ENCODE peak calls at places on chromosomes 11 and 22, in eight cellular contexts. P is fibroblast of lung, A is hepatocyte, N is HCT116, L is mammary epithelial cell, M is PC-9, E is astrocyte, O is endothelial cell of umbilical vein. Z is an unnamed sample.

GRCh38 chr22:31504282-31504681 is 7.9 kb downstream of the SFI1 start:
- DNase-seq in P (peak; percentile 62), E (peak; percentile 56), N (no peak), L (peak; percentile 6), A (no peak), M (no peak), O (no peak), Z (peak; percentile 71)

GRCh38 chr11:74449369-74449931 is 17.9 kb downstream of the KCNE3 start:
- DNase-seq in N (peak; percentile 57), O (peak; percentile 86), E (peak; percentile 58), M (peak; percentile 52), P (peak; percentile 66), L (peak; percentile 60), A (peak; percentile 88), Z (peak; percentile 92)

GRCh38 chr11:65366340-65366773 is 11.8 kb downstream of the TIGD3 start:
- DNase-seq in L (peak; percentile 65), E (peak; percentile 61), P (peak; percentile 74), A (peak; percentile 87), O (peak; percentile 78), M (peak; percentile 55), N (peak; percentile 67), Z (peak; percentile 90)

GRCh38 chr11:13366266-13367026 is 88.9 kb downstream of the BMAL1 start:
- DNase-seq in A (no peak), E (no peak), L (no peak), O (no peak), P (no peak), N (no peak), M (no peak), Z (no peak)

GRCh38 chr22:42769574-42770447 is 49.1 kb upstream of the A4GALT start:
- DNase-seq in E (peak; percentile 89), M (peak; percentile 43), A (peak; percentile 83), L (no peak), N (no peak), O (peak; percentile 62), P (peak; percentile 90), Z (peak; percentile 86)

GRCh38 chr22:48098243-48098935 is 1335.9 kb downstream of the TBC1D22A start:
- DNase-seq in A (no peak), N (no peak), M (no peak), O (no peak), L (no peak), P (no peak), E (no peak), Z (no peak)

GRCh38 chr11:66070604-66071325 is 693 bp downstream of the PACS1 start:
- DNase-seq in M (peak; percentile 37), P (peak; percentile 40), O (peak; percentile 52), A (peak; percentile 65), N (no peak), E (no peak), L (peak; percentile 54), Z (peak; percentile 84)

GRCh38 chr11:68263444-68264035 is 8.2 kb downstream of the C11orf24 start:
- DNase-seq in P (peak; percentile 24), L (no peak), O (no peak), M (no peak), A (no peak), N (no peak), E (no peak), Z (no peak)

GRCh38 chr11:44014968-44015623 is 32.7 kb upstream of the ACCSL start:
- DNase-seq in N (no peak), L (no peak), M (no peak), O (no peak), P (peak; percentile 49), E (peak; percentile 33), A (no peak), Z (peak; percentile 92)

GRCh38 chr22:31945478-31945815 is 1.1 kb downstream of the YWHAH start:
- DNase-seq in O (no peak), N (no peak), A (no peak), M (no peak), E (no peak), P (no peak), L (no peak), Z (no peak)

DNA sequence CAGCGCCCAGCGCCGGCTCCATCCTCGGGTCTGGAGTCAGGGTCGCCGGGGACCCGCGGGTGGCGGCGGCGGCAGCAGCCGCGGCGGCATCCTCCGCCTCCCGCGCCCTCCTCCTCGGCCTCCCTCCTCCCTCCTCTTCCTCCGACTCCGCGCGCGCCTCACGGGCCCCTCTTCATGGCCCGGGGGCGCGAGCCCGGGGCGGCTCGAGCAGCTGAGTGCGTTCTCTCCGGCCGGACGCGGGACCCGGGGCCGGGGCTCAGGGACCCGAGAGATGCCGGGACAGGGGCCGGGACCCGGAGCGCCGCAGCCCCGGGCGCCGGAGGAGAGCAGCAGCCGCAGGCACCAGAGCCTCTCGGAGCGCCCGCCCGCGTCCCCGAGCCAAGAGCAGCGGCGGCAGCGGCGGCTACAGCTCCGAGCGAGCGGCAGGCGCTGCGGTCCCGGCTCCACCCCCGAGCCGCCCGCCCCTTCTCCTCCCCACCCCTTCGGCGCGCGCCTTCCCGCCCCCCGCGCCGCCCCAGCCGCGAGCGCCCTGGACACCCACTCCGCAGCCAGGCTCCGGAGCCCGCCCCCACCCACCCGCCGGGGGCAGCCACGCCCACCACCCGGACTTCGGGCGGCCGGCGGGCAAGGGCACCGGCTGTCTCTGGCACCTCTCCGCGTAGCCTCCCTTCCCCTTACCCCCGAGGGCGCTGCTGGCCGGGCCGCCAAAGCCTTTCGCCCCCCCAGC is at the start of gene CHST1:
- DNase-seq in O (peak; percentile 51), P (peak; percentile 32), A (peak; percentile 62), E (peak; percentile 2), L (peak; percentile 11), M (peak; percentile 33), N (no peak), Z (peak; percentile 60)
- TF ChIP-seq EZH2 in O (no peak), P (peak; percentile 17), A (peak; percentile 57), E (no peak), L (no peak), M (no peak), N (no peak), Z (no peak)

GRCh38 chr22:36815558-36816337 is 1.1 kb downstream of the PVALB start:
- DNase-seq in L (no peak), N (no peak), E (no peak), O (no peak), M (no peak), A (no peak), P (no peak), Z (no peak)
- H3K4me2 ChIP-seq in L (no peak overlapping the region), N (no peak overlapping the region), E (no peak overlapping the region), O (no peak overlapping the region), M (no peak overlapping the region), A (peak overlapping the region; percentile 85), P (no peak overlapping the region), Z (no peak overlapping the region)

GRCh38 chr11:130159657-130160459 is at the start of gene ST14:
- DNase-seq in N (no peak), A (peak; percentile 86), M (peak; percentile 76), O (no peak), L (peak; percentile 82), P (no peak), E (no peak), Z (peak; percentile 20)

GRCh38 chr11:130159139-130159538 is 443 bp upstream of the ST14 start:
- DNase-seq in E (no peak), A (no peak), N (no peak), O (no peak), M (no peak), P (no peak), L (no peak), Z (no peak)

GRCh38 chr11:130161441-130161840 is 1.9 kb downstream of the ST14 start:
- DNase-seq in A (no peak), O (no peak), M (no peak), E (no peak), N (no peak), P (no peak), L (no peak), Z (no peak)

GRCh38 chr11:130162733-130163132 is 3.2 kb downstream of the ST14 start:
- DNase-seq in L (peak; percentile 84), M (no peak), A (peak; percentile 77), P (no peak), E (no peak), N (no peak), O (no peak), Z (peak; percentile 68)

DNA sequence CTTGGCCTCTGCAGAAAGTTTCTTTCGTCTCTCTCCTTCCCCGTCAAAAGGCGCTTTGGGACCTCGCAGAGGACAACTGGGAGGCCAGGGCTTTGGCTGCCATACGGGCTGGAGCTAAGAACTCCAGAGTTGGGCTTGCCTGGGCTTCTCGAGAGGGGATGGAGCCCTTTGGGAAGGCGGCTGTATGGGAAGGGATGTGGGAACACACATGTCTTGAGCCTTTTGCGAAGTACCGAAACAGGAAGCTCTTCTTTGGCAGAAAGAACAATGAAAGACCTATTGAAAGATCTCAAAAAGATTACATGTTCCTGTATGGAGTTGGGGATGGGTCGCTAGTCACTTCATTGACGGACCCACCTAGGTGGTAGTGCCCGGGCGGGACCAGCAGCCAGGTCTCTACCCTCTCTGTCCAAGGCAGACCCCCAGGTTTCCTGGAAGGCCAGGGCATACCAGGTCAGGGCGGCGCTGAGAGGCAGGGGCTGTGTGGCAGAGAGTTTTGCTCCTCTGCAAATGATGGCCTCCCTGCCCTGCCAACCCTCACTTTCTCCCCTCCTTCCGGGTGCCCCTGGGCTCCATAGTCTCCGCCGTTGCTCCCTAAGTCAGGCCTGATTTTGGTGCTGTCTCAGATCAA is 993 bp downstream of the ST14 start:
- DNase-seq in O (no peak), P (no peak), L (peak; percentile 27), A (no peak), E (no peak), N (no peak), M (no peak), Z (no peak)
- TF ChIP-seq EZH2 in O (no peak), P (peak; percentile 62), L (no peak), A (no peak), E (peak; percentile 91), N (no peak), M (no peak), Z (no peak)

GRCh38 chr11:847876-848275 is 5.2 kb downstream of the TSPAN4 start:
- DNase-seq in M (no peak), N (no peak), A (no peak), O (no peak), L (no peak), E (no peak), P (no peak), Z (no peak)

GRCh38 chr11:849951-850776 is 7.5 kb downstream of the TSPAN4 start:
- DNase-seq in O (no peak), E (no peak), A (peak; percentile 47), M (no peak), N (no peak), L (no peak), P (no peak), Z (no peak)

GRCh38 chr11:846496-847098 is 3.9 kb downstream of the TSPAN4 start:
- DNase-seq in E (no peak), O (no peak), A (no peak), M (no peak), L (peak; percentile 63), P (no peak), N (no peak), Z (peak; percentile 86)

GRCh38 chr11:848988-849824 is 6.6 kb downstream of the TSPAN4 start:
- DNase-seq in O (peak; percentile 28), A (peak; percentile 58), M (no peak), P (no peak), L (no peak), E (no peak), N (no peak), Z (no peak)

DNA sequence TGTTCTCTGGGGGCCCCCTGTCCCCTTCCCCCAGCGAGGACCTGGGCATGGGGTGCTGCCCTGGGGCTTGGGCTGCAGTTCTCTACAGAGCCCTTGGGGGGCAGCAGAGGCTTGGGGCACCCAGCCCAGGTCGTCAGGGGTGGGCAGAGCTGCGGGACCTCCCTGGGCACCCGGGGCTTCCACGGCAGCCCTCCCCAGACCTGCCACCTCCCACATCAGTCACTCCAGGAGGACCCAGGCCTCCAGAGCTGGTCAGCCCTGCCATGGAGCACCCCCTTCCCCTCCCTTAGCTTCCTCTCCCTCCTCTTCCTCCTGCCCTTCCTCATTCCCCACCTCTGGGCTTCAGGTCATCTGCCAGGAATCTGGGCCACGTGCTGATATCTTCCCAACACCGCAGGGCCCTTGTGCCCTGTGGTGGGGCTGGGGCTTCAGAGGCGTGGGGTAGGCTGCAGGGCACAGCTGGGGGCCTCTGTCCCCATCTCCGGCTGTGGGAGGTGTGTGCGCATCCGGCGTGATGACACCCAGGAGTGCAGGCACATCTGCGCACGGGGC is 5.8 kb downstream of the TSPAN4 start:
- DNase-seq in L (no peak), O (peak; percentile 32), P (no peak), N (no peak), E (no peak), A (peak; percentile 71), M (no peak), Z (peak; percentile 63)
- H3K4me2 ChIP-seq in L (no peak overlapping the region), O (no peak overlapping the region), P (no peak overlapping the region), N (no peak overlapping the region), E (peak overlapping the region; percentile 85), A (peak overlapping the region; percentile 96), M (no peak overlapping the region), Z (no peak overlapping the region)

Z was measured in GM23248.